ENCODE peak calls at places on chromosomes 13 and 19, in four cellular contexts. J is HTR-8/SVneo, W is NCI-H345, F is DMS 273 treated with DMSO at 0.1 percent for 48 hours. E is an unnamed sample.
A peak's percentile ranks its signal among the peaks of the same experiment; 100 is the strongest.

GRCh38 chr13:114141261-114141996 is 9.0 kb upstream of the RASA3 start:
- DNase-seq in J (no peak), W (no peak), F (no peak), E (no peak)

GRCh38 chr13:41613984-41614581 is 156.7 kb downstream of the RGCC start:
- DNase-seq in J (no peak), W (no peak), F (no peak), E (no peak)

GRCh38 chr13:30607908-30608307 is 9.8 kb upstream of the USPL1 start:
- DNase-seq in J (no peak), W (no peak), F (no peak), E (no peak)

GRCh38 chr13:29924482-29924884 is 74.1 kb upstream of the UBL3 start:
- DNase-seq in J (no peak), W (peak; percentile 59), F (no peak), E (no peak)

GRCh38 chr13:27980280-27980998 is 8.1 kb downstream of the URAD start:
- DNase-seq in J (no peak), W (no peak), F (no peak), E (no peak)

GRCh38 chr13:33281951-33282595 is 3.5 kb downstream of the STARD13 start:
- DNase-seq in J (no peak), W (no peak), F (no peak), E (no peak)

GRCh38 chr13:44151474-44151873 is 222.2 kb upstream of the SERP2 start:
- DNase-seq in J (no peak), W (no peak), F (no peak), E (no peak)

GRCh38 chr19:1860133-1860775 is 3.1 kb downstream of the KLF16 start:
- DNase-seq in J (no peak), W (no peak), F (no peak), E (peak; percentile 54)

GRCh38 chr13:90954605-90955004 is 392.9 kb upstream of the MIR17HG start:
- DNase-seq in J (no peak), W (no peak), F (no peak), E (no peak)

GRCh38 chr19:16234552-16235445 is 37.1 kb downstream of the AP1M1 start:
- DNase-seq in J (no peak), W (no peak), F (no peak), E (no peak)

GRCh38 chr19:41323430-41324125 is 13.6 kb downstream of the CCDC97 start:
- DNase-seq in J (peak; percentile 92), W (no peak), F (peak; percentile 84), E (no peak)

GRCh38 chr19:33299061-33299665 is 3.2 kb downstream of the CEBPA start:
- DNase-seq in J (no peak), W (no peak), F (no peak), E (no peak)

GRCh38 chr19:55231391-55232283 is 3.1 kb upstream of the TMEM86B start:
- DNase-seq in J (no peak), W (no peak), F (no peak), E (no peak)

GRCh38 chr19:12792048-12792852 is 964 bp downstream of the JUNB start:
- DNase-seq in J (no peak), W (peak; percentile 27), F (no peak), E (no peak)